ENCODE peak calls at places on chromosomes 12 and 14, in nine cellular contexts. One of them, this sample, is unnamed.

GRCh38 chr12:52045794-52046199 is 5.4 kb upstream of the NR4A1 start:
- DNase-seq in effector memory CD4-positive, alpha-beta T cell: no peak
- DNase-seq in colonic mucosa: peak; percentile 82
- DNase-seq in aorta: peak; percentile 77
- DNase-seq in mucosa of descending colon: peak; percentile 78
- DNase-seq in astrocyte: no peak
- DNase-seq in WERI-Rb-1: no peak
- DNase-seq in CD8-positive, alpha-beta T cell: no peak
- DNase-seq in CD4-positive, CD25-positive, alpha-beta regulatory T cell: no peak
- DNase-seq in this sample: no peak

GRCh38 chr12:78559441-78559840 is 305.1 kb upstream of the SYT1 start:
- DNase-seq in aorta: no peak
- DNase-seq in colonic mucosa: no peak
- DNase-seq in CD4-positive, CD25-positive, alpha-beta regulatory T cell: no peak
- DNase-seq in effector memory CD4-positive, alpha-beta T cell: no peak
- DNase-seq in WERI-Rb-1: no peak
- DNase-seq in mucosa of descending colon: no peak
- DNase-seq in astrocyte: peak; percentile 75
- DNase-seq in CD8-positive, alpha-beta T cell: no peak
- DNase-seq in this sample: no peak

GRCh38 chr12:12562016-12562483 is 613 bp downstream of the DUSP16 start:
- DNase-seq in effector memory CD4-positive, alpha-beta T cell: no peak
- DNase-seq in aorta: peak; percentile 63
- DNase-seq in CD4-positive, CD25-positive, alpha-beta regulatory T cell: no peak
- DNase-seq in CD8-positive, alpha-beta T cell: peak; percentile 27
- DNase-seq in mucosa of descending colon: peak; percentile 47
- DNase-seq in WERI-Rb-1: peak; percentile 13
- DNase-seq in astrocyte: no peak
- DNase-seq in colonic mucosa: peak; percentile 29
- DNase-seq in this sample: peak; percentile 20

GRCh38 chr12:2053675-2054070 is 886 bp downstream of the CACNA1C start:
- DNase-seq in effector memory CD4-positive, alpha-beta T cell: no peak
- DNase-seq in CD4-positive, CD25-positive, alpha-beta regulatory T cell: no peak
- DNase-seq in mucosa of descending colon: no peak
- DNase-seq in WERI-Rb-1: no peak
- DNase-seq in aorta: no peak
- DNase-seq in colonic mucosa: no peak
- DNase-seq in astrocyte: no peak
- DNase-seq in CD8-positive, alpha-beta T cell: no peak
- DNase-seq in this sample: no peak

GRCh38 chr12:88691811-88692210 is 111.5 kb upstream of the KITLG start:
- DNase-seq in mucosa of descending colon: no peak
- DNase-seq in WERI-Rb-1: no peak
- DNase-seq in astrocyte: no peak
- DNase-seq in effector memory CD4-positive, alpha-beta T cell: no peak
- DNase-seq in aorta: no peak
- DNase-seq in CD4-positive, CD25-positive, alpha-beta regulatory T cell: no peak
- DNase-seq in CD8-positive, alpha-beta T cell: no peak
- DNase-seq in colonic mucosa: no peak
- DNase-seq in this sample: no peak

GRCh38 chr14:28584951-28585350 is 181.6 kb upstream of the FOXG1 start:
- DNase-seq in astrocyte: no peak
- DNase-seq in effector memory CD4-positive, alpha-beta T cell: no peak
- DNase-seq in CD8-positive, alpha-beta T cell: no peak
- DNase-seq in mucosa of descending colon: no peak
- DNase-seq in WERI-Rb-1: no peak
- DNase-seq in colonic mucosa: no peak
- DNase-seq in aorta: no peak
- DNase-seq in CD4-positive, CD25-positive, alpha-beta regulatory T cell: no peak
- DNase-seq in this sample: no peak

GRCh38 chr14:29710015-29710414 is 217.6 kb downstream of the PRKD1 start:
- DNase-seq in CD8-positive, alpha-beta T cell: no peak
- DNase-seq in colonic mucosa: no peak
- DNase-seq in astrocyte: no peak
- DNase-seq in WERI-Rb-1: no peak
- DNase-seq in CD4-positive, CD25-positive, alpha-beta regulatory T cell: no peak
- DNase-seq in aorta: no peak
- DNase-seq in effector memory CD4-positive, alpha-beta T cell: no peak
- DNase-seq in mucosa of descending colon: no peak
- DNase-seq in this sample: no peak

GRCh38 chr12:122054842-122055544 is 23.6 kb upstream of the MLXIP start:
- DNase-seq in effector memory CD4-positive, alpha-beta T cell: no peak
- DNase-seq in aorta: no peak
- DNase-seq in astrocyte: no peak
- DNase-seq in colonic mucosa: no peak
- DNase-seq in mucosa of descending colon: no peak
- DNase-seq in WERI-Rb-1: no peak
- DNase-seq in CD8-positive, alpha-beta T cell: no peak
- DNase-seq in CD4-positive, CD25-positive, alpha-beta regulatory T cell: no peak
- DNase-seq in this sample: no peak

GRCh38 chr12:127230843-127231260 is 1036.1 kb upstream of the TMEM132C start:
- DNase-seq in astrocyte: peak; percentile 99
- DNase-seq in mucosa of descending colon: no peak
- DNase-seq in effector memory CD4-positive, alpha-beta T cell: no peak
- DNase-seq in aorta: peak; percentile 52
- DNase-seq in WERI-Rb-1: no peak
- DNase-seq in CD8-positive, alpha-beta T cell: no peak
- DNase-seq in colonic mucosa: no peak
- DNase-seq in CD4-positive, CD25-positive, alpha-beta regulatory T cell: no peak
- DNase-seq in this sample: no peak

GRCh38 chr12:90954428-90954827 is 548 bp downstream of the CCER1 start:
- DNase-seq in effector memory CD4-positive, alpha-beta T cell: no peak
- DNase-seq in WERI-Rb-1: no peak
- DNase-seq in CD8-positive, alpha-beta T cell: no peak
- DNase-seq in astrocyte: no peak
- DNase-seq in aorta: no peak
- DNase-seq in mucosa of descending colon: no peak
- DNase-seq in CD4-positive, CD25-positive, alpha-beta regulatory T cell: no peak
- DNase-seq in colonic mucosa: no peak
- DNase-seq in this sample: no peak

GRCh38 chr14:33588771-33589170 is 362.1 kb downstream of the EGLN3 start:
- DNase-seq in mucosa of descending colon: no peak
- DNase-seq in colonic mucosa: no peak
- DNase-seq in astrocyte: no peak
- DNase-seq in CD4-positive, CD25-positive, alpha-beta regulatory T cell: no peak
- DNase-seq in CD8-positive, alpha-beta T cell: no peak
- DNase-seq in effector memory CD4-positive, alpha-beta T cell: no peak
- DNase-seq in aorta: no peak
- DNase-seq in WERI-Rb-1: no peak
- DNase-seq in this sample: no peak
- H3K4me3 ChIP-seq in mucosa of descending colon: no peak overlapping the region
- H3K4me3 ChIP-seq in colonic mucosa: no peak overlapping the region
- H3K4me3 ChIP-seq in astrocyte: no peak overlapping the region
- H3K4me3 ChIP-seq in CD4-positive, CD25-positive, alpha-beta regulatory T cell: no peak overlapping the region
- H3K4me3 ChIP-seq in CD8-positive, alpha-beta T cell: no peak overlapping the region
- H3K4me3 ChIP-seq in effector memory CD4-positive, alpha-beta T cell: no peak overlapping the region
- H3K4me3 ChIP-seq in aorta: no peak overlapping the region
- H3K4me3 ChIP-seq in WERI-Rb-1: no peak overlapping the region
- H3K4me3 ChIP-seq in this sample: no peak overlapping the region

GRCh38 chr12:76178461-76178860 is 94.0 kb upstream of the NAP1L1 start:
- DNase-seq in effector memory CD4-positive, alpha-beta T cell: no peak
- DNase-seq in CD4-positive, CD25-positive, alpha-beta regulatory T cell: no peak
- DNase-seq in colonic mucosa: no peak
- DNase-seq in astrocyte: no peak
- DNase-seq in WERI-Rb-1: no peak
- DNase-seq in mucosa of descending colon: no peak
- DNase-seq in aorta: no peak
- DNase-seq in CD8-positive, alpha-beta T cell: no peak
- DNase-seq in this sample: no peak

GRCh38 chr12:76176935-76177334 is 92.5 kb upstream of the NAP1L1 start:
- DNase-seq in colonic mucosa: no peak
- DNase-seq in mucosa of descending colon: no peak
- DNase-seq in WERI-Rb-1: no peak
- DNase-seq in CD4-positive, CD25-positive, alpha-beta regulatory T cell: no peak
- DNase-seq in astrocyte: no peak
- DNase-seq in aorta: no peak
- DNase-seq in CD8-positive, alpha-beta T cell: no peak
- DNase-seq in effector memory CD4-positive, alpha-beta T cell: no peak
- DNase-seq in this sample: no peak

GRCh38 chr12:76186507-76186906 is 102.0 kb upstream of the NAP1L1 start:
- DNase-seq in aorta: no peak
- DNase-seq in CD4-positive, CD25-positive, alpha-beta regulatory T cell: no peak
- DNase-seq in astrocyte: peak; percentile 79
- DNase-seq in effector memory CD4-positive, alpha-beta T cell: no peak
- DNase-seq in CD8-positive, alpha-beta T cell: no peak
- DNase-seq in WERI-Rb-1: no peak
- DNase-seq in colonic mucosa: no peak
- DNase-seq in mucosa of descending colon: no peak
- DNase-seq in this sample: no peak

GRCh38 chr12:76183459-76184186 is 99.1 kb upstream of the NAP1L1 start:
- DNase-seq in WERI-Rb-1: no peak
- DNase-seq in effector memory CD4-positive, alpha-beta T cell: no peak
- DNase-seq in aorta: peak; percentile 55
- DNase-seq in astrocyte: peak; percentile 96
- DNase-seq in CD4-positive, CD25-positive, alpha-beta regulatory T cell: no peak
- DNase-seq in CD8-positive, alpha-beta T cell: no peak
- DNase-seq in mucosa of descending colon: peak; percentile 18
- DNase-seq in colonic mucosa: no peak
- DNase-seq in this sample: peak; percentile 54

GRCh38 chr12:76180401-76181277 is 96.2 kb upstream of the NAP1L1 start:
- DNase-seq in astrocyte: no peak
- DNase-seq in mucosa of descending colon: no peak
- DNase-seq in WERI-Rb-1: no peak
- DNase-seq in effector memory CD4-positive, alpha-beta T cell: no peak
- DNase-seq in colonic mucosa: no peak
- DNase-seq in CD8-positive, alpha-beta T cell: no peak
- DNase-seq in aorta: no peak
- DNase-seq in CD4-positive, CD25-positive, alpha-beta regulatory T cell: no peak
- DNase-seq in this sample: no peak
- H3K36me3 ChIP-seq in astrocyte: no peaks in the 10 kb centered on the region
- H3K36me3 ChIP-seq in mucosa of descending colon: no peaks in the 10 kb centered on the region
- H3K36me3 ChIP-seq in WERI-Rb-1: no peaks in the 10 kb centered on the region
- H3K36me3 ChIP-seq in effector memory CD4-positive, alpha-beta T cell: no peaks in the 10 kb centered on the region
- H3K36me3 ChIP-seq in colonic mucosa: no peaks in the 10 kb centered on the region
- H3K36me3 ChIP-seq in CD8-positive, alpha-beta T cell: no peaks in the 10 kb centered on the region
- H3K36me3 ChIP-seq in aorta: no peaks in the 10 kb centered on the region
- H3K36me3 ChIP-seq in CD4-positive, CD25-positive, alpha-beta regulatory T cell: no peaks in the 10 kb centered on the region
- H3K36me3 ChIP-seq in this sample: no peaks in the 10 kb centered on the region

DNA sequence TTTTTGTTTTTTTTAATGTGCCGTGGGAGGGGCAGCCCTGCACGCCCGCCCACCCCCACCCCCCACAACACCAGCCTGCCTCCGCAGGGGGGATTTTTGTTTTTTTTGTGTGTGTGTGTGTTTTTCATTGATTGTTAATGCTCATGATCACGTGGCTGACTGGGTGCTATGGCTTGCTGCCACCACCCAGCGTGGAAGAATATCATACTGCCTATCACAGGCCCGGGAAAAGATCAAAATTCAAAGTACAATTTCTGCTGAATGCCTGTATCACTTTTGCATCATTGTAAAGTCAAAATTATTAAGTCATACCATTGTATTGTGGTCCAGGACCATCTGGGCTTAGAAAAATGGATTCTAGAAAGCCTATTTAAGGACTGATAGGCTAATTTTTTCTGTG is 8.4 kb downstream of the RESF1 start:
- DNase-seq in colonic mucosa: no peak
- DNase-seq in astrocyte: no peak
- DNase-seq in mucosa of descending colon: no peak
- DNase-seq in effector memory CD4-positive, alpha-beta T cell: no peak
- DNase-seq in WERI-Rb-1: no peak
- DNase-seq in CD8-positive, alpha-beta T cell: no peak
- DNase-seq in aorta: no peak
- DNase-seq in CD4-positive, CD25-positive, alpha-beta regulatory T cell: no peak
- DNase-seq in this sample: no peak
- H3K9me3 ChIP-seq in colonic mucosa: no peaks in the 10 kb centered on the region
- H3K9me3 ChIP-seq in astrocyte: no peaks in the 10 kb centered on the region
- H3K9me3 ChIP-seq in mucosa of descending colon: peaks cover 5% of the 10 kb centered on the region
- H3K9me3 ChIP-seq in effector memory CD4-positive, alpha-beta T cell: no peaks in the 10 kb centered on the region
- H3K9me3 ChIP-seq in WERI-Rb-1: peaks cover 2% of the 10 kb centered on the region
- H3K9me3 ChIP-seq in CD8-positive, alpha-beta T cell: no peaks in the 10 kb centered on the region
- H3K9me3 ChIP-seq in aorta: no peaks in the 10 kb centered on the region
- H3K9me3 ChIP-seq in CD4-positive, CD25-positive, alpha-beta regulatory T cell: peaks cover 18% of the 10 kb centered on the region
- H3K9me3 ChIP-seq in this sample: no peaks in the 10 kb centered on the region

GRCh38 chr12:53219956-53220856 is 11.8 kb downstream of the RARG start:
- DNase-seq in aorta: peak; percentile 84
- DNase-seq in effector memory CD4-positive, alpha-beta T cell: peak; percentile 65
- DNase-seq in mucosa of descending colon: peak; percentile 86
- DNase-seq in astrocyte: peak; percentile 70
- DNase-seq in WERI-Rb-1: peak; percentile 61
- DNase-seq in colonic mucosa: peak; percentile 80
- DNase-seq in CD8-positive, alpha-beta T cell: peak; percentile 82
- DNase-seq in CD4-positive, CD25-positive, alpha-beta regulatory T cell: peak; percentile 82
- DNase-seq in this sample: peak; percentile 42

GRCh38 chr12:53220857-53221202 is 11.2 kb downstream of the RARG start:
- DNase-seq in CD4-positive, CD25-positive, alpha-beta regulatory T cell: peak; percentile 55
- DNase-seq in CD8-positive, alpha-beta T cell: peak; percentile 75
- DNase-seq in WERI-Rb-1: peak; percentile 92
- DNase-seq in mucosa of descending colon: peak; percentile 92
- DNase-seq in aorta: peak; percentile 97
- DNase-seq in astrocyte: peak; percentile 88
- DNase-seq in colonic mucosa: peak; percentile 94
- DNase-seq in effector memory CD4-positive, alpha-beta T cell: peak; percentile 69
- DNase-seq in this sample: peak; percentile 90

GRCh38 chr12:53218551-53219114 is 11.6 kb upstream of the ITGB7 start:
- DNase-seq in effector memory CD4-positive, alpha-beta T cell: no peak
- DNase-seq in astrocyte: no peak
- DNase-seq in CD8-positive, alpha-beta T cell: no peak
- DNase-seq in mucosa of descending colon: no peak
- DNase-seq in colonic mucosa: peak; percentile 51
- DNase-seq in aorta: no peak
- DNase-seq in WERI-Rb-1: no peak
- DNase-seq in CD4-positive, CD25-positive, alpha-beta regulatory T cell: no peak
- DNase-seq in this sample: no peak

GRCh38 chr12:53217930-53218307 is 10.9 kb upstream of the ITGB7 start:
- DNase-seq in WERI-Rb-1: no peak
- DNase-seq in aorta: no peak
- DNase-seq in effector memory CD4-positive, alpha-beta T cell: no peak
- DNase-seq in mucosa of descending colon: no peak
- DNase-seq in colonic mucosa: peak; percentile 60
- DNase-seq in CD4-positive, CD25-positive, alpha-beta regulatory T cell: no peak
- DNase-seq in CD8-positive, alpha-beta T cell: no peak
- DNase-seq in astrocyte: no peak
- DNase-seq in this sample: no peak

DNA sequence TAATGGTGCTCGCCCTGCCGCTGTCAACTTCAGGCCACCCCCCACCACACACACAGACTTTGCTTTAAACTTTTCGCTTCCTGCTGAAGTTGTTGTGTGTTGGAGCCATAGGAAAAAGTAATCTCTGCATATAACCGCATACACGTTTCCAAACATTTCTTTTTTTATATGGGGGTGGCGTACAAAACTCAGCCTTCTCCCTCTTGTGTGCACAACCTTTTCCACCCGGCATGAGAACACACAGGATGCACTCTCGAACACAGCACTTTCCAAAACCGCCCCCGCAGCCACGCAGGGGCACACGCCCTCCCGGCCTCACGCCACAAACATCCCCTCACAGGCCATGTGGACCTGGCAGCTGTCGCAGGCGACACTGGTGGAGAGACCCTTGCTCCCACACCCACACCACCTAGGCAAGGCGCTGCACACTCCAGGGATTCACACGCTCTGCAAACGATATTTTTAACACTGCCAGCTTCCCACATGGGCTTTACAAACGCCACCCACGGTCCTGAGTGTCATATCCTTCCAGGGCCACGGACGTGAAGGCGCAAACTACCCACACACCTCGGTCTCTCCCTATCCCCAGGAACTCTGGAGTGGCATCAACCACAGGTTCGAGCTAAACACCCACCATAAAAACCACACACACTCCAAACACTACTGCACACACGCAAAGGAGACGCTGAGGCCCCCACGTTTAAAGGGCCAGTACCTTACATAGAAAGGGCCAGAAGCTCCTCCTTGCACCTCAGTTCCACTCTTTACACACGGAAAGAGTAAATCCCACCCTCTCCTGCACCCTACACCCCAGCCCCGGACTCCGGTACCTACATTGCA is 12.3 kb upstream of the ITGB7 start:
- DNase-seq in WERI-Rb-1: no peak
- DNase-seq in CD4-positive, CD25-positive, alpha-beta regulatory T cell: peak; percentile 44
- DNase-seq in astrocyte: peak; percentile 69
- DNase-seq in CD8-positive, alpha-beta T cell: peak; percentile 52
- DNase-seq in aorta: peak; percentile 65
- DNase-seq in mucosa of descending colon: peak; percentile 58
- DNase-seq in colonic mucosa: peak; percentile 55
- DNase-seq in effector memory CD4-positive, alpha-beta T cell: peak; percentile 26
- DNase-seq in this sample: peak; percentile 33
- H3K4me3 ChIP-seq in WERI-Rb-1: peak overlapping the region; percentile 59
- H3K4me3 ChIP-seq in CD4-positive, CD25-positive, alpha-beta regulatory T cell: peak overlapping the region; percentile 89
- H3K4me3 ChIP-seq in astrocyte: peak overlapping the region; percentile 80
- H3K4me3 ChIP-seq in CD8-positive, alpha-beta T cell: peak overlapping the region; percentile 69
- H3K4me3 ChIP-seq in aorta: peak overlapping the region; percentile 68
- H3K4me3 ChIP-seq in mucosa of descending colon: peak overlapping the region; percentile 40
- H3K4me3 ChIP-seq in colonic mucosa: peak overlapping the region; percentile 63
- H3K4me3 ChIP-seq in effector memory CD4-positive, alpha-beta T cell: peak overlapping the region; percentile 78
- H3K4me3 ChIP-seq in this sample: peak overlapping the region; percentile 57

This sample was measured in SJCRH30.